ENCODE peak calls at places on chromosome 20, in six cellular contexts. D is lower lobe of right lung, F is Calu3, V is NCI-H1092, X is Ammon's horn, E is AG09319. Y is an unnamed sample.

GRCh38 chr20:572752-573151 is 29.2 kb upstream of the CSNK2A1 start:
- DNase-seq in D (no peak), F (no peak), V (no peak), X (no peak), E (no peak), Y (no peak)

GRCh38 chr20:62666736-62667529 is 24.6 kb downstream of the SLCO4A1 start:
- DNase-seq in D (no peak), F (peak), V (peak), X (peak), E (no peak), Y (peak)

GRCh38 chr20:56715902-56716519 is 86.9 kb downstream of the TFAP2C start:
- DNase-seq in D (no peak), F (no peak), V (no peak), X (no peak), E (no peak), Y (no peak)

GRCh38 chr20:47349365-47350180 is 6.9 kb downstream of the ZMYND8 start:
- DNase-seq in D (no peak), F (no peak), V (no peak), X (no peak), E (no peak), Y (peak)

GRCh38 chr20:47027456-47027855 is 132.8 kb downstream of the EYA2 start:
- DNase-seq in D (no peak), F (no peak), V (no peak), X (no peak), E (no peak), Y (no peak)

GRCh38 chr20:9912858-9913434 is 74.1 kb upstream of the PAK5 start:
- DNase-seq in D (peak), F (peak), V (no peak), X (peak), E (peak), Y (peak)

GRCh38 chr20:10565191-10565921 is 108.4 kb downstream of the JAG1 start:
- DNase-seq in D (no peak), F (no peak), V (no peak), X (no peak), E (peak), Y (no peak)

GRCh38 chr20:25037288-25038102 is 20.4 kb downstream of the ACSS1 start:
- DNase-seq in D (no peak), F (no peak), V (no peak), X (no peak), E (no peak), Y (no peak)

GRCh38 chr20:1334761-1335160 is 5.8 kb upstream of the SDCBP2 start:
- DNase-seq in D (no peak), F (no peak), V (no peak), X (no peak), E (no peak), Y (no peak)

GRCh38 chr20:10788877-10789276 is 115.1 kb upstream of the JAG1 start:
- DNase-seq in D (no peak), F (no peak), V (no peak), X (no peak), E (no peak), Y (no peak)

GRCh38 chr20:1856419-1856818 is 38.8 kb upstream of the SIRPA start:
- DNase-seq in D (no peak), F (no peak), V (no peak), X (no peak), E (no peak), Y (no peak)

GRCh38 chr20:32091888-32092346 is 17.6 kb upstream of the TM9SF4 start:
- DNase-seq in D (peak), F (peak), V (peak), X (peak), E (peak), Y (peak)

GRCh38 chr20:460180-460579 is 2.2 kb downstream of the TBC1D20 start:
- DNase-seq in D (no peak), F (no peak), V (no peak), X (no peak), E (no peak), Y (no peak)

GRCh38 chr20:17616480-17617211 is 46.8 kb downstream of the DSTN start:
- DNase-seq in D (peak), F (no peak), V (no peak), X (no peak), E (no peak), Y (no peak)

GRCh38 chr20:53900380-53900999 is 169.9 kb downstream of the BCAS1 start:
- DNase-seq in D (no peak), F (no peak), V (no peak), X (no peak), E (no peak), Y (no peak)

GRCh38 chr20:32010666-32011065 is 428 bp downstream of the CCM2L start:
- DNase-seq in D (peak), F (no peak), V (no peak), X (no peak), E (no peak), Y (no peak)

GRCh38 chr20:38658879-38659612 is 57.4 kb downstream of the ARHGAP40 start:
- DNase-seq in D (no peak), F (peak), V (peak), X (peak), E (no peak), Y (peak)

GRCh38 chr20:56566621-56567020 is 33.6 kb downstream of the FAM209B start:
- DNase-seq in D (no peak), F (no peak), V (no peak), X (no peak), E (no peak), Y (no peak)

GRCh38 chr20:46705378-46705729 is 4.1 kb upstream of the SLC2A10 start:
- DNase-seq in D (no peak), F (no peak), V (no peak), X (no peak), E (peak), Y (no peak)

GRCh38 chr20:19742974-19743649 is 14.9 kb upstream of the RIN2 start:
- DNase-seq in D (no peak), F (no peak), V (no peak), X (no peak), E (no peak), Y (no peak)

GRCh38 chr20:32589256-32589655 is 4.1 kb upstream of the NOL4L start:
- DNase-seq in D (no peak), F (peak), V (no peak), X (no peak), E (no peak), Y (no peak)

GRCh38 chr20:49928411-49929141 is 7.6 kb upstream of the RNF114 start:
- DNase-seq in D (peak), F (peak), V (peak), X (peak), E (peak), Y (peak)

GRCh38 chr20:8524716-8525343 is 392.8 kb downstream of the PLCB1 start:
- DNase-seq in D (no peak), F (no peak), V (no peak), X (no peak), E (no peak), Y (no peak)

GRCh38 chr20:32589769-32590168 is 4.6 kb upstream of the NOL4L start:
- DNase-seq in D (no peak), F (no peak), V (no peak), X (no peak), E (no peak), Y (no peak)

Y was measured in pons.